ENCODE peak calls at places on chromosomes 2 and 18, in five cellular contexts. Q, R, P, U and C are unnamed samples.
A peak's percentile ranks its signal among the peaks of the same experiment; 100 is the strongest.

GRCh38 chr2:15673919-15674636 is 82.4 kb downstream of the DDX1 start:
- DNase-seq in Q (peak; percentile 6), R (no peak), P (no peak), U (no peak), C (peak; percentile 40)

GRCh38 chr2:224440988-224441387 is 39.1 kb upstream of the FAM124B start:
- DNase-seq in R (no peak), Q (no peak), P (no peak), U (no peak), C (no peak)

GRCh38 chr18:38695559-38696270 is 1130.1 kb upstream of the CELF4 start:
- DNase-seq in U (no peak), P (no peak), R (no peak), Q (no peak), C (peak; percentile 8)

GRCh38 chr2:208713066-208713465 is 306.5 kb downstream of the PTH2R start:
- DNase-seq in R (no peak), Q (no peak), U (no peak), P (no peak), C (peak; percentile 5)

GRCh38 chr2:113974727-113975126 is 84.8 kb downstream of the ACTR3 start:
- DNase-seq in P (no peak), U (no peak), R (no peak), Q (no peak), C (no peak)

GRCh38 chr2:208062113-208062512 is 36.8 kb upstream of the PLEKHM3 start:
- DNase-seq in Q (no peak), P (no peak), R (no peak), U (no peak), C (peak; percentile 73)

GRCh38 chr2:148540022-148540421 is 104.5 kb upstream of the EPC2 start:
- DNase-seq in R (no peak), P (no peak), Q (no peak), U (no peak), C (no peak)

GRCh38 chr18:9150116-9150515 is 13.5 kb downstream of the ANKRD12 start:
- DNase-seq in R (no peak), U (peak; percentile 38), P (no peak), Q (no peak), C (no peak)

GRCh38 chr2:111235616-111236015 is 114.9 kb downstream of the BCL2L11 start:
- DNase-seq in U (no peak), Q (no peak), R (no peak), P (no peak), C (no peak)

GRCh38 chr18:77255426-77256105 is 5.9 kb downstream of the GALR1 start:
- DNase-seq in R (no peak), P (no peak), Q (no peak), U (no peak), C (no peak)

GRCh38 chr2:74199871-74200305 is 1.5 kb downstream of the MTHFD2 start:
- DNase-seq in Q (no peak), U (no peak), P (no peak), R (no peak), C (peak; percentile 56)

GRCh38 chr2:47354817-47355653 is 47.9 kb upstream of the MSH2 start:
- DNase-seq in P (no peak), Q (no peak), U (no peak), R (no peak), C (no peak)

GRCh38 chr2:144377929-144378328 is 142.0 kb downstream of the ZEB2 start:
- DNase-seq in P (no peak), Q (no peak), R (no peak), U (no peak), C (peak; percentile 58)

GRCh38 chr2:9142551-9143263 is 63.9 kb upstream of the ASAP2 start:
- DNase-seq in U (no peak), R (peak; percentile 97), P (peak; percentile 60), Q (peak; percentile 84), C (peak; percentile 83)

GRCh38 chr2:215929602-215930335 is 83.6 kb downstream of the MREG start:
- DNase-seq in Q (no peak), R (no peak), U (no peak), P (no peak), C (peak; percentile 38)

GRCh38 chr2:64646007-64646880 is 7.5 kb downstream of the SERTAD2 start:
- DNase-seq in Q (no peak), R (peak; percentile 95), P (no peak), U (peak; percentile 48), C (peak; percentile 89)

GRCh38 chr2:23383087-23383486 is 1.9 kb upstream of the KLHL29 start:
- DNase-seq in U (no peak), P (no peak), Q (no peak), R (no peak), C (no peak)

GRCh38 chr2:8469709-8470493 is 212.0 kb upstream of the ID2 start:
- DNase-seq in P (no peak), U (no peak), R (no peak), Q (no peak), C (peak; percentile 91)

GRCh38 chr2:23585218-23585945 is 200.4 kb downstream of the KLHL29 start:
- DNase-seq in R (no peak), P (no peak), U (no peak), Q (no peak), C (no peak)

GRCh38 chr18:62368100-62368499 is 43.0 kb downstream of the TNFRSF11A start:
- DNase-seq in U (no peak), P (no peak), Q (no peak), R (no peak), C (no peak)

GRCh38 chr2:219245899-219246230 is 586 bp downstream of the STK16 start:
- DNase-seq in R (no peak), P (no peak), U (no peak), Q (no peak), C (peak; percentile 22)

GRCh38 chr18:52422985-52423601 is 83.1 kb downstream of the DCC start:
- DNase-seq in Q (no peak), U (no peak), R (no peak), P (no peak), C (peak; percentile 4)

GRCh38 chr2:112712903-112713584 is 7.8 kb upstream of the NT5DC4 start:
- DNase-seq in R (no peak), Q (no peak), P (no peak), U (no peak), C (peak; percentile 55)

GRCh38 chr2:24435391-24436316 is 55.4 kb upstream of the NCOA1 start:
- DNase-seq in R (peak; percentile 84), P (peak; percentile 10), U (no peak), Q (no peak), C (no peak)

GRCh38 chr2:223008162-223008561 is 43.8 kb upstream of the KCNE4 start:
- DNase-seq in U (no peak), Q (no peak), R (no peak), P (no peak), C (no peak)

GRCh38 chr18:23341383-23341782 is 111.7 kb upstream of the RIOK3 start:
- DNase-seq in U (no peak), P (no peak), Q (no peak), R (no peak), C (no peak)

GRCh38 chr2:217434183-217434620 is 568.6 kb downstream of the TNS1 start:
- DNase-seq in R (peak; percentile 92), Q (peak; percentile 98), U (no peak), P (peak; percentile 90), C (peak; percentile 75)

GRCh38 chr2:26245231-26245732 is 543 bp downstream of the HADHB start:
- DNase-seq in P (no peak), R (no peak), U (no peak), Q (no peak), C (no peak)

GRCh38 chr18:494602-494983 is 5.9 kb downstream of the COLEC12 start:
- DNase-seq in R (no peak), Q (no peak), P (no peak), U (no peak), C (no peak)

GRCh38 chr2:67755511-67755910 is 307.3 kb downstream of the C1D start:
- DNase-seq in U (no peak), Q (no peak), R (no peak), P (no peak), C (no peak)